ENCODE peak calls at places on chromosomes 12 and 14, in seven cellular contexts. One of them, this sample, is unnamed. For H3K4me1, the result is how much of the 10 kb centered on the place peaks cover.

GRCh38 chr12:86712425-86712843 is 456.2 kb upstream of the MGAT4C start:
- DNase-seq in SK-N-SH: no peak
- DNase-seq in colonic mucosa: no peak
- DNase-seq in CD4-positive, CD25-positive, alpha-beta regulatory T cell: no peak
- DNase-seq in pancreas: no peak
- DNase-seq in cardiac muscle cell: peak
- DNase-seq in H9: no peak
- DNase-seq in this sample: no peak

GRCh38 chr12:9334964-9335363 is 126.8 kb upstream of the PZP start:
- DNase-seq in SK-N-SH: no peak
- DNase-seq in colonic mucosa: no peak
- DNase-seq in CD4-positive, CD25-positive, alpha-beta regulatory T cell: no peak
- DNase-seq in pancreas: no peak
- DNase-seq in cardiac muscle cell: no peak
- DNase-seq in H9: no peak
- DNase-seq in this sample: no peak

GRCh38 chr12:52692253-52692652 is 11.1 kb downstream of the KRT77 start:
- DNase-seq in SK-N-SH: peak
- DNase-seq in colonic mucosa: no peak
- DNase-seq in CD4-positive, CD25-positive, alpha-beta regulatory T cell: no peak
- DNase-seq in pancreas: no peak
- DNase-seq in cardiac muscle cell: no peak
- DNase-seq in H9: peak
- DNase-seq in this sample: no peak

GRCh38 chr12:83505586-83505985 is 818.9 kb downstream of the TMTC2 start:
- DNase-seq in SK-N-SH: no peak
- DNase-seq in colonic mucosa: no peak
- DNase-seq in CD4-positive, CD25-positive, alpha-beta regulatory T cell: no peak
- DNase-seq in pancreas: no peak
- DNase-seq in cardiac muscle cell: no peak
- DNase-seq in H9: no peak
- DNase-seq in this sample: no peak

GRCh38 chr12:10235761-10236631 is 23.3 kb downstream of the GABARAPL1 start:
- DNase-seq in SK-N-SH: peak
- DNase-seq in colonic mucosa: no peak
- DNase-seq in CD4-positive, CD25-positive, alpha-beta regulatory T cell: peak
- DNase-seq in pancreas: no peak
- DNase-seq in cardiac muscle cell: peak
- DNase-seq in H9: no peak
- DNase-seq in this sample: peak

GRCh38 chr14:59869381-59870255 is 958 bp downstream of the RTN1 start:
- DNase-seq in SK-N-SH: peak
- DNase-seq in colonic mucosa: no peak
- DNase-seq in CD4-positive, CD25-positive, alpha-beta regulatory T cell: no peak
- DNase-seq in pancreas: no peak
- DNase-seq in cardiac muscle cell: no peak
- DNase-seq in H9: peak
- DNase-seq in this sample: no peak

GRCh38 chr12:76158518-76159321 is 74.2 kb upstream of the NAP1L1 start:
- DNase-seq in SK-N-SH: peak
- DNase-seq in colonic mucosa: peak
- DNase-seq in CD4-positive, CD25-positive, alpha-beta regulatory T cell: peak
- DNase-seq in pancreas: no peak
- DNase-seq in cardiac muscle cell: peak
- DNase-seq in H9: peak
- DNase-seq in this sample: peak

GRCh38 chr12:11651785-11652184 is 2.3 kb downstream of the ETV6 start:
- DNase-seq in SK-N-SH: no peak
- DNase-seq in colonic mucosa: no peak
- DNase-seq in CD4-positive, CD25-positive, alpha-beta regulatory T cell: no peak
- DNase-seq in pancreas: no peak
- DNase-seq in cardiac muscle cell: no peak
- DNase-seq in H9: no peak
- DNase-seq in this sample: no peak

GRCh38 chr14:22089940-22090339 is 416.3 kb upstream of the OR4E1 start:
- DNase-seq in SK-N-SH: no peak
- DNase-seq in colonic mucosa: no peak
- DNase-seq in CD4-positive, CD25-positive, alpha-beta regulatory T cell: no peak
- DNase-seq in pancreas: no peak
- DNase-seq in cardiac muscle cell: no peak
- DNase-seq in H9: no peak
- DNase-seq in this sample: no peak

GRCh38 chr12:65536876-65537661 is 258.6 kb downstream of the MSRB3 start:
- DNase-seq in SK-N-SH: no peak
- DNase-seq in colonic mucosa: no peak
- DNase-seq in CD4-positive, CD25-positive, alpha-beta regulatory T cell: no peak
- DNase-seq in pancreas: no peak
- DNase-seq in cardiac muscle cell: peak
- DNase-seq in H9: no peak
- DNase-seq in this sample: peak

GRCh38 chr12:104687823-104688573 is 231.2 kb downstream of the CHST11 start:
- DNase-seq in SK-N-SH: no peak
- DNase-seq in colonic mucosa: no peak
- DNase-seq in CD4-positive, CD25-positive, alpha-beta regulatory T cell: no peak
- DNase-seq in pancreas: no peak
- DNase-seq in cardiac muscle cell: no peak
- DNase-seq in H9: no peak
- DNase-seq in this sample: no peak

GRCh38 chr12:9721394-9722092 is 11.4 kb downstream of the CLECL1 start:
- DNase-seq in SK-N-SH: no peak
- DNase-seq in colonic mucosa: no peak
- DNase-seq in CD4-positive, CD25-positive, alpha-beta regulatory T cell: no peak
- DNase-seq in pancreas: no peak
- DNase-seq in cardiac muscle cell: peak
- DNase-seq in H9: no peak
- DNase-seq in this sample: no peak

GRCh38 chr14:20190596-20190995 is at the start of gene OR11G2:
- DNase-seq in SK-N-SH: no peak
- DNase-seq in colonic mucosa: no peak
- DNase-seq in CD4-positive, CD25-positive, alpha-beta regulatory T cell: no peak
- DNase-seq in pancreas: no peak
- DNase-seq in cardiac muscle cell: no peak
- DNase-seq in H9: no peak
- DNase-seq in this sample: no peak

GRCh38 chr12:52371716-52372115 is 4.4 kb upstream of the KRT85 start:
- DNase-seq in SK-N-SH: no peak
- DNase-seq in colonic mucosa: no peak
- DNase-seq in CD4-positive, CD25-positive, alpha-beta regulatory T cell: no peak
- DNase-seq in pancreas: no peak
- DNase-seq in cardiac muscle cell: no peak
- DNase-seq in H9: no peak
- DNase-seq in this sample: no peak

GRCh38 chr14:57526942-57527341 is 33.3 kb upstream of the CCDC198 start:
- DNase-seq in SK-N-SH: no peak
- DNase-seq in colonic mucosa: no peak
- DNase-seq in CD4-positive, CD25-positive, alpha-beta regulatory T cell: no peak
- DNase-seq in pancreas: peak
- DNase-seq in cardiac muscle cell: no peak
- DNase-seq in H9: peak
- DNase-seq in this sample: no peak

GRCh38 chr12:53717319-53717718 is 9.9 kb downstream of the CALCOCO1 start:
- DNase-seq in SK-N-SH: no peak
- DNase-seq in colonic mucosa: no peak
- DNase-seq in CD4-positive, CD25-positive, alpha-beta regulatory T cell: no peak
- DNase-seq in pancreas: no peak
- DNase-seq in cardiac muscle cell: no peak
- DNase-seq in H9: no peak
- DNase-seq in this sample: no peak

GRCh38 chr14:92225731-92226130 is 97.2 kb upstream of the SLC24A4 start:
- DNase-seq in SK-N-SH: no peak
- DNase-seq in colonic mucosa: no peak
- DNase-seq in CD4-positive, CD25-positive, alpha-beta regulatory T cell: no peak
- DNase-seq in pancreas: no peak
- DNase-seq in cardiac muscle cell: peak
- DNase-seq in H9: no peak
- DNase-seq in this sample: no peak

GRCh38 chr12:18861287-18861858 is 123.5 kb downstream of the CAPZA3 start:
- DNase-seq in SK-N-SH: no peak
- DNase-seq in colonic mucosa: no peak
- DNase-seq in CD4-positive, CD25-positive, alpha-beta regulatory T cell: no peak
- DNase-seq in pancreas: no peak
- DNase-seq in cardiac muscle cell: peak
- DNase-seq in H9: no peak
- DNase-seq in this sample: no peak

GRCh38 chr12:54261817-54262402 is 18.0 kb downstream of the CBX5 start:
- DNase-seq in SK-N-SH: no peak
- DNase-seq in colonic mucosa: no peak
- DNase-seq in CD4-positive, CD25-positive, alpha-beta regulatory T cell: no peak
- DNase-seq in pancreas: no peak
- DNase-seq in cardiac muscle cell: peak
- DNase-seq in H9: no peak
- DNase-seq in this sample: no peak

GRCh38 chr12:52836042-52836466 is 1.9 kb upstream of the KRT79 start:
- DNase-seq in SK-N-SH: no peak
- DNase-seq in colonic mucosa: no peak
- DNase-seq in CD4-positive, CD25-positive, alpha-beta regulatory T cell: no peak
- DNase-seq in pancreas: no peak
- DNase-seq in cardiac muscle cell: peak
- DNase-seq in H9: peak
- DNase-seq in this sample: no peak

GRCh38 chr14:89618309-89618708 is 201.3 kb upstream of the FOXN3 start:
- DNase-seq in SK-N-SH: peak
- DNase-seq in colonic mucosa: peak
- DNase-seq in CD4-positive, CD25-positive, alpha-beta regulatory T cell: no peak
- DNase-seq in pancreas: no peak
- DNase-seq in cardiac muscle cell: no peak
- DNase-seq in H9: no peak
- DNase-seq in this sample: no peak

GRCh38 chr14:69281450-69282169 is 21.7 kb downstream of the GALNT16 start:
- DNase-seq in SK-N-SH: no peak
- DNase-seq in colonic mucosa: no peak
- DNase-seq in CD4-positive, CD25-positive, alpha-beta regulatory T cell: no peak
- DNase-seq in pancreas: no peak
- DNase-seq in cardiac muscle cell: no peak
- DNase-seq in H9: no peak
- DNase-seq in this sample: no peak

GRCh38 chr14:82003418-82003817 is 469.8 kb upstream of the SEL1L start:
- DNase-seq in SK-N-SH: no peak
- DNase-seq in colonic mucosa: no peak
- DNase-seq in CD4-positive, CD25-positive, alpha-beta regulatory T cell: no peak
- DNase-seq in pancreas: no peak
- DNase-seq in cardiac muscle cell: no peak
- DNase-seq in H9: no peak
- DNase-seq in this sample: no peak

GRCh38 chr14:64762044-64763034 is 58.1 kb downstream of the PLEKHG3 start:
- DNase-seq in SK-N-SH: peak
- DNase-seq in colonic mucosa: peak
- DNase-seq in CD4-positive, CD25-positive, alpha-beta regulatory T cell: no peak
- DNase-seq in pancreas: peak
- DNase-seq in cardiac muscle cell: peak
- DNase-seq in H9: no peak
- DNase-seq in this sample: peak

GRCh38 chr14:86003998-86004397 is 474.1 kb downstream of the FLRT2 start:
- DNase-seq in SK-N-SH: no peak
- DNase-seq in colonic mucosa: no peak
- DNase-seq in CD4-positive, CD25-positive, alpha-beta regulatory T cell: no peak
- DNase-seq in pancreas: no peak
- DNase-seq in cardiac muscle cell: peak
- DNase-seq in H9: no peak
- DNase-seq in this sample: no peak

GRCh38 chr14:95163666-95164065 is 6.3 kb upstream of the DICER1 start:
- DNase-seq in SK-N-SH: no peak
- DNase-seq in colonic mucosa: no peak
- DNase-seq in CD4-positive, CD25-positive, alpha-beta regulatory T cell: no peak
- DNase-seq in pancreas: no peak
- DNase-seq in cardiac muscle cell: peak
- DNase-seq in H9: no peak
- DNase-seq in this sample: no peak
- H3K4me1 ChIP-seq in SK-N-SH: under half
- H3K4me1 ChIP-seq in colonic mucosa: under half
- H3K4me1 ChIP-seq in CD4-positive, CD25-positive, alpha-beta regulatory T cell: under half
- H3K4me1 ChIP-seq in pancreas: under half
- H3K4me1 ChIP-seq in cardiac muscle cell: under half
- H3K4me1 ChIP-seq in H9: under half
- H3K4me1 ChIP-seq in this sample: under half

GRCh38 chr12:30391766-30392366 is 303.8 kb downstream of the IPO8 start:
- DNase-seq in SK-N-SH: no peak
- DNase-seq in colonic mucosa: no peak
- DNase-seq in CD4-positive, CD25-positive, alpha-beta regulatory T cell: no peak
- DNase-seq in pancreas: no peak
- DNase-seq in cardiac muscle cell: no peak
- DNase-seq in H9: no peak
- DNase-seq in this sample: no peak
- H3K27ac ChIP-seq in SK-N-SH: no peak
- H3K27ac ChIP-seq in colonic mucosa: no peak
- H3K27ac ChIP-seq in CD4-positive, CD25-positive, alpha-beta regulatory T cell: no peak
- H3K27ac ChIP-seq in pancreas: no peak
- H3K27ac ChIP-seq in cardiac muscle cell: no peak
- H3K27ac ChIP-seq in H9: no peak
- H3K27ac ChIP-seq in this sample: no peak

GRCh38 chr14:24329736-24330135 is 5.1 kb downstream of the ADCY4 start:
- DNase-seq in SK-N-SH: no peak
- DNase-seq in colonic mucosa: peak
- DNase-seq in CD4-positive, CD25-positive, alpha-beta regulatory T cell: no peak
- DNase-seq in pancreas: no peak
- DNase-seq in cardiac muscle cell: no peak
- DNase-seq in H9: no peak
- DNase-seq in this sample: no peak
- H3K4me1 ChIP-seq in SK-N-SH: under half
- H3K4me1 ChIP-seq in colonic mucosa: under half
- H3K4me1 ChIP-seq in CD4-positive, CD25-positive, alpha-beta regulatory T cell: under half
- H3K4me1 ChIP-seq in pancreas: under half
- H3K4me1 ChIP-seq in cardiac muscle cell: under half
- H3K4me1 ChIP-seq in H9: under half
- H3K4me1 ChIP-seq in this sample: under half

GRCh38 chr12:6769003-6769389 is 2.8 kb downstream of the PTMS start:
- DNase-seq in SK-N-SH: peak
- DNase-seq in colonic mucosa: peak
- DNase-seq in CD4-positive, CD25-positive, alpha-beta regulatory T cell: no peak
- DNase-seq in pancreas: no peak
- DNase-seq in cardiac muscle cell: peak
- DNase-seq in H9: peak
- DNase-seq in this sample: no peak
- H3K27ac ChIP-seq in SK-N-SH: peak
- H3K27ac ChIP-seq in colonic mucosa: no peak
- H3K27ac ChIP-seq in CD4-positive, CD25-positive, alpha-beta regulatory T cell: no peak
- H3K27ac ChIP-seq in pancreas: no peak
- H3K27ac ChIP-seq in cardiac muscle cell: peak
- H3K27ac ChIP-seq in H9: no peak
- H3K27ac ChIP-seq in this sample: peak

GRCh38 chr12:131904346-131904745 is 9.9 kb downstream of the ULK1 start:
- DNase-seq in SK-N-SH: no peak
- DNase-seq in colonic mucosa: no peak
- DNase-seq in CD4-positive, CD25-positive, alpha-beta regulatory T cell: no peak
- DNase-seq in pancreas: peak
- DNase-seq in cardiac muscle cell: no peak
- DNase-seq in H9: no peak
- DNase-seq in this sample: no peak
- H3K4me1 ChIP-seq in SK-N-SH: under half
- H3K4me1 ChIP-seq in colonic mucosa: under half
- H3K4me1 ChIP-seq in CD4-positive, CD25-positive, alpha-beta regulatory T cell: under half
- H3K4me1 ChIP-seq in pancreas: under half
- H3K4me1 ChIP-seq in cardiac muscle cell: under half
- H3K4me1 ChIP-seq in H9: under half
- H3K4me1 ChIP-seq in this sample: under half

GRCh38 chr12:124610629-124611558 is 43.5 kb upstream of the NCOR2 start:
- DNase-seq in SK-N-SH: no peak
- DNase-seq in colonic mucosa: no peak
- DNase-seq in CD4-positive, CD25-positive, alpha-beta regulatory T cell: no peak
- DNase-seq in pancreas: no peak
- DNase-seq in cardiac muscle cell: no peak
- DNase-seq in H9: no peak
- DNase-seq in this sample: no peak
- H3K27ac ChIP-seq in SK-N-SH: no peak
- H3K27ac ChIP-seq in colonic mucosa: no peak
- H3K27ac ChIP-seq in CD4-positive, CD25-positive, alpha-beta regulatory T cell: no peak
- H3K27ac ChIP-seq in pancreas: no peak
- H3K27ac ChIP-seq in cardiac muscle cell: no peak
- H3K27ac ChIP-seq in H9: no peak
- H3K27ac ChIP-seq in this sample: no peak

GRCh38 chr12:46454981-46455380 is 82.4 kb upstream of the SLC38A2 start:
- DNase-seq in SK-N-SH: no peak
- DNase-seq in colonic mucosa: no peak
- DNase-seq in CD4-positive, CD25-positive, alpha-beta regulatory T cell: no peak
- DNase-seq in pancreas: no peak
- DNase-seq in cardiac muscle cell: no peak
- DNase-seq in H9: no peak
- DNase-seq in this sample: no peak
- H3K4me1 ChIP-seq in SK-N-SH: under half
- H3K4me1 ChIP-seq in colonic mucosa: under half
- H3K4me1 ChIP-seq in CD4-positive, CD25-positive, alpha-beta regulatory T cell: under half
- H3K4me1 ChIP-seq in pancreas: under half
- H3K4me1 ChIP-seq in cardiac muscle cell: under half
- H3K4me1 ChIP-seq in H9: under half
- H3K4me1 ChIP-seq in this sample: under half

This sample was measured in adrenal gland.